ENCODE peak calls at places on chromosomes 3 and 15, in six cellular contexts. One of them, this sample, is unnamed.

GRCh38 chr3:126284258-126284904 is 72.8 kb downstream of the KLF15 start:
- DNase-seq in stimulated activated CD4-positive, alpha-beta T cell treated with anti-CD3 and anti-CD28 coated beads, Interleukin-4, amount 100 ng/mL, for 48 hours: no peak
- DNase-seq in Calu3: no peak
- DNase-seq in small intestine: peak; percentile 15
- DNase-seq in T1000: no peak
- DNase-seq in lung microvascular endothelial cell: no peak
- DNase-seq in this sample: no peak

GRCh38 chr15:82803793-82804574 is 1.9 kb downstream of the FSD2 start:
- DNase-seq in stimulated activated CD4-positive, alpha-beta T cell treated with anti-CD3 and anti-CD28 coated beads, Interleukin-4, amount 100 ng/mL, for 48 hours: no peak
- DNase-seq in Calu3: no peak
- DNase-seq in small intestine: no peak
- DNase-seq in T1000: no peak
- DNase-seq in lung microvascular endothelial cell: no peak
- DNase-seq in this sample: no peak

GRCh38 chr15:85030301-85031049 is 48.8 kb downstream of the PDE8A start:
- DNase-seq in stimulated activated CD4-positive, alpha-beta T cell treated with anti-CD3 and anti-CD28 coated beads, Interleukin-4, amount 100 ng/mL, for 48 hours: no peak
- DNase-seq in Calu3: no peak
- DNase-seq in small intestine: no peak
- DNase-seq in T1000: no peak
- DNase-seq in lung microvascular endothelial cell: peak; percentile 61
- DNase-seq in this sample: no peak

GRCh38 chr3:14772533-14773138 is 46.1 kb upstream of the FGD5 start:
- DNase-seq in stimulated activated CD4-positive, alpha-beta T cell treated with anti-CD3 and anti-CD28 coated beads, Interleukin-4, amount 100 ng/mL, for 48 hours: no peak
- DNase-seq in Calu3: no peak
- DNase-seq in small intestine: no peak
- DNase-seq in T1000: no peak
- DNase-seq in lung microvascular endothelial cell: no peak
- DNase-seq in this sample: no peak

GRCh38 chr15:35078221-35078915 is 6.7 kb downstream of the NANOGP8 start:
- DNase-seq in stimulated activated CD4-positive, alpha-beta T cell treated with anti-CD3 and anti-CD28 coated beads, Interleukin-4, amount 100 ng/mL, for 48 hours: no peak
- DNase-seq in Calu3: peak; percentile 6
- DNase-seq in small intestine: peak; percentile 36
- DNase-seq in T1000: no peak
- DNase-seq in lung microvascular endothelial cell: peak; percentile 77
- DNase-seq in this sample: no peak

GRCh38 chr3:22308866-22309265 is 557.9 kb upstream of the ZNF385D start:
- DNase-seq in stimulated activated CD4-positive, alpha-beta T cell treated with anti-CD3 and anti-CD28 coated beads, Interleukin-4, amount 100 ng/mL, for 48 hours: no peak
- DNase-seq in Calu3: no peak
- DNase-seq in small intestine: no peak
- DNase-seq in T1000: no peak
- DNase-seq in lung microvascular endothelial cell: no peak
- DNase-seq in this sample: no peak

GRCh38 chr3:42849017-42849416 is 26.7 kb downstream of the CYP8B1 start:
- DNase-seq in stimulated activated CD4-positive, alpha-beta T cell treated with anti-CD3 and anti-CD28 coated beads, Interleukin-4, amount 100 ng/mL, for 48 hours: no peak
- DNase-seq in Calu3: no peak
- DNase-seq in small intestine: no peak
- DNase-seq in T1000: no peak
- DNase-seq in lung microvascular endothelial cell: no peak
- DNase-seq in this sample: no peak

GRCh38 chr3:149273096-149273751 is 51.6 kb upstream of the CP start:
- DNase-seq in stimulated activated CD4-positive, alpha-beta T cell treated with anti-CD3 and anti-CD28 coated beads, Interleukin-4, amount 100 ng/mL, for 48 hours: no peak
- DNase-seq in Calu3: peak; percentile 65
- DNase-seq in small intestine: peak; percentile 83
- DNase-seq in T1000: peak; percentile 40
- DNase-seq in lung microvascular endothelial cell: peak; percentile 89
- DNase-seq in this sample: no peak

GRCh38 chr3:51386159-51386851 is 1.2 kb downstream of the MANF start:
- DNase-seq in stimulated activated CD4-positive, alpha-beta T cell treated with anti-CD3 and anti-CD28 coated beads, Interleukin-4, amount 100 ng/mL, for 48 hours: no peak
- DNase-seq in Calu3: no peak
- DNase-seq in small intestine: no peak
- DNase-seq in T1000: no peak
- DNase-seq in lung microvascular endothelial cell: no peak
- DNase-seq in this sample: no peak

GRCh38 chr3:190013943-190014924 is 106.5 kb downstream of the P3H2 start:
- DNase-seq in stimulated activated CD4-positive, alpha-beta T cell treated with anti-CD3 and anti-CD28 coated beads, Interleukin-4, amount 100 ng/mL, for 48 hours: no peak
- DNase-seq in Calu3: no peak
- DNase-seq in small intestine: no peak
- DNase-seq in T1000: no peak
- DNase-seq in lung microvascular endothelial cell: no peak
- DNase-seq in this sample: no peak

GRCh38 chr3:38985581-38985980 is 66.2 kb downstream of the SCN11A start:
- DNase-seq in stimulated activated CD4-positive, alpha-beta T cell treated with anti-CD3 and anti-CD28 coated beads, Interleukin-4, amount 100 ng/mL, for 48 hours: no peak
- DNase-seq in Calu3: no peak
- DNase-seq in small intestine: no peak
- DNase-seq in T1000: no peak
- DNase-seq in lung microvascular endothelial cell: no peak
- DNase-seq in this sample: no peak

GRCh38 chr3:145898487-145898886 is 262.5 kb downstream of the PLOD2 start:
- DNase-seq in stimulated activated CD4-positive, alpha-beta T cell treated with anti-CD3 and anti-CD28 coated beads, Interleukin-4, amount 100 ng/mL, for 48 hours: no peak
- DNase-seq in Calu3: no peak
- DNase-seq in small intestine: no peak
- DNase-seq in T1000: no peak
- DNase-seq in lung microvascular endothelial cell: no peak
- DNase-seq in this sample: no peak

GRCh38 chr15:66076591-66077319 is 176.8 kb downstream of the MEGF11 start:
- DNase-seq in stimulated activated CD4-positive, alpha-beta T cell treated with anti-CD3 and anti-CD28 coated beads, Interleukin-4, amount 100 ng/mL, for 48 hours: no peak
- DNase-seq in Calu3: no peak
- DNase-seq in small intestine: no peak
- DNase-seq in T1000: no peak
- DNase-seq in lung microvascular endothelial cell: no peak
- DNase-seq in this sample: peak; percentile 27

GRCh38 chr3:50442940-50443579 is 60.4 kb downstream of the CACNA2D2 start:
- DNase-seq in stimulated activated CD4-positive, alpha-beta T cell treated with anti-CD3 and anti-CD28 coated beads, Interleukin-4, amount 100 ng/mL, for 48 hours: no peak
- DNase-seq in Calu3: no peak
- DNase-seq in small intestine: no peak
- DNase-seq in T1000: no peak
- DNase-seq in lung microvascular endothelial cell: no peak
- DNase-seq in this sample: no peak

GRCh38 chr3:185701891-185702563 is 115.9 kb downstream of the SENP2 start:
- DNase-seq in stimulated activated CD4-positive, alpha-beta T cell treated with anti-CD3 and anti-CD28 coated beads, Interleukin-4, amount 100 ng/mL, for 48 hours: no peak
- DNase-seq in Calu3: peak; percentile 49
- DNase-seq in small intestine: peak; percentile 24
- DNase-seq in T1000: no peak
- DNase-seq in lung microvascular endothelial cell: peak; percentile 38
- DNase-seq in this sample: no peak

GRCh38 chr15:38660726-38661125 is 96.1 kb upstream of the RASGRP1 start:
- DNase-seq in stimulated activated CD4-positive, alpha-beta T cell treated with anti-CD3 and anti-CD28 coated beads, Interleukin-4, amount 100 ng/mL, for 48 hours: no peak
- DNase-seq in Calu3: no peak
- DNase-seq in small intestine: no peak
- DNase-seq in T1000: no peak
- DNase-seq in lung microvascular endothelial cell: no peak
- DNase-seq in this sample: no peak

GRCh38 chr15:33068531-33068990 is 126.0 kb downstream of the FMN1 start:
- DNase-seq in stimulated activated CD4-positive, alpha-beta T cell treated with anti-CD3 and anti-CD28 coated beads, Interleukin-4, amount 100 ng/mL, for 48 hours: no peak
- DNase-seq in Calu3: peak; percentile 71
- DNase-seq in small intestine: peak; percentile 89
- DNase-seq in T1000: no peak
- DNase-seq in lung microvascular endothelial cell: no peak
- DNase-seq in this sample: no peak

This sample was measured in sciatic nerve.